ENCODE peak calls at places on chromosomes 7 and 10, in ten cellular contexts. Q is sigmoid colon, Y is lower leg skin, Z is prostate gland, I is IMR-90, O is HCT116, L is NB4, C is A549, P is Peyer's patch, F is H1. S is an unnamed sample.

GRCh38 chr7:96277921-96278320 is 44.0 kb downstream of the SLC25A13 start:
- DNase-seq in Q (no peak), Y (no peak), Z (no peak), I (no peak), O (no peak), L (no peak), C (no peak), P (no peak), F (no peak), S (no peak)

GRCh38 chr7:1691601-1692499 is 21.8 kb downstream of the ELFN1 start:
- DNase-seq in Q (peak; percentile 80), Y (peak; percentile 62), Z (peak; percentile 59), I (no peak), O (no peak), L (no peak), C (no peak), P (peak; percentile 27), F (no peak), S (peak; percentile 82)

GRCh38 chr10:1294748-1295147 is 238.6 kb downstream of the WDR37 start:
- DNase-seq in Q (no peak), Y (peak; percentile 49), Z (no peak), I (no peak), O (no peak), L (no peak), C (no peak), P (no peak), F (no peak), S (no peak)

GRCh38 chr7:770786-771185 is 43.7 kb upstream of the PRKAR1B start:
- DNase-seq in Q (no peak), Y (no peak), Z (no peak), I (no peak), O (no peak), L (no peak), C (no peak), P (no peak), F (no peak), S (no peak)

GRCh38 chr10:94440096-94440495 is 37.8 kb downstream of the TBC1D12 start:
- DNase-seq in Q (no peak), Y (no peak), Z (no peak), I (no peak), O (no peak), L (no peak), C (no peak), P (no peak), F (no peak), S (no peak)

GRCh38 chr7:106655703-106656498 is 5.1 kb downstream of the CCDC71L start:
- DNase-seq in Q (no peak), Y (no peak), Z (no peak), I (no peak), O (no peak), L (no peak), C (no peak), P (no peak), F (no peak), S (no peak)

GRCh38 chr10:18681366-18681765 is 22.1 kb downstream of the ARL5B start:
- DNase-seq in Q (no peak), Y (no peak), Z (no peak), I (peak; percentile 50), O (no peak), L (no peak), C (no peak), P (no peak), F (no peak), S (no peak)

GRCh38 chr7:83267141-83267631 is 104.5 kb upstream of the PCLO start:
- DNase-seq in Q (no peak), Y (no peak), Z (peak; percentile 32), I (no peak), O (no peak), L (no peak), C (no peak), P (no peak), F (no peak), S (no peak)

GRCh38 chr10:5684971-5685763 is 529 bp downstream of the TASOR2 start:
- DNase-seq in Q (peak; percentile 81), Y (peak; percentile 94), Z (peak; percentile 67), I (peak; percentile 75), O (peak; percentile 47), L (peak; percentile 75), C (peak; percentile 53), P (peak; percentile 86), F (no peak), S (peak; percentile 79)

GRCh38 chr10:58701398-58702135 is 188.9 kb downstream of the BICC1 start:
- DNase-seq in Q (no peak), Y (no peak), Z (no peak), I (peak; percentile 81), O (no peak), L (no peak), C (no peak), P (no peak), F (no peak), S (no peak)

GRCh38 chr7:149811831-149812490 is 26.2 kb upstream of the ZNF862 start:
- DNase-seq in Q (no peak), Y (no peak), Z (no peak), I (no peak), O (no peak), L (no peak), C (no peak), P (no peak), F (no peak), S (no peak)

GRCh38 chr10:118842826-118843624 is 88.3 kb upstream of the CACUL1 start:
- DNase-seq in Q (no peak), Y (peak; percentile 69), Z (no peak), I (no peak), O (no peak), L (peak; percentile 20), C (no peak), P (no peak), F (no peak), S (no peak)

GRCh38 chr10:22475857-22476600 is 130.7 kb downstream of the SPAG6 start:
- DNase-seq in Q (no peak), Y (no peak), Z (no peak), I (no peak), O (no peak), L (peak; percentile 14), C (no peak), P (no peak), F (no peak), S (no peak)

GRCh38 chr10:79298403-79299244 is 48.6 kb upstream of the PPIF start:
- DNase-seq in Q (peak; percentile 86), Y (no peak), Z (no peak), I (peak; percentile 99), O (peak; percentile 53), L (peak; percentile 90), C (peak; percentile 87), P (peak; percentile 88), F (no peak), S (no peak)

GRCh38 chr10:132359305-132360040 is 27.5 kb downstream of the LRRC27 start:
- DNase-seq in Q (peak; percentile 53), Y (no peak), Z (no peak), I (no peak), O (no peak), L (no peak), C (no peak), P (peak; percentile 40), F (no peak), S (no peak)
- TF ChIP-seq CTCF in Q (no peak), Y (no peak), Z (no peak), I (no peak), O (no peak), L (no peak), C (no peak), P (no peak), F (peak; percentile 17), S (peak; percentile 15)

DNA sequence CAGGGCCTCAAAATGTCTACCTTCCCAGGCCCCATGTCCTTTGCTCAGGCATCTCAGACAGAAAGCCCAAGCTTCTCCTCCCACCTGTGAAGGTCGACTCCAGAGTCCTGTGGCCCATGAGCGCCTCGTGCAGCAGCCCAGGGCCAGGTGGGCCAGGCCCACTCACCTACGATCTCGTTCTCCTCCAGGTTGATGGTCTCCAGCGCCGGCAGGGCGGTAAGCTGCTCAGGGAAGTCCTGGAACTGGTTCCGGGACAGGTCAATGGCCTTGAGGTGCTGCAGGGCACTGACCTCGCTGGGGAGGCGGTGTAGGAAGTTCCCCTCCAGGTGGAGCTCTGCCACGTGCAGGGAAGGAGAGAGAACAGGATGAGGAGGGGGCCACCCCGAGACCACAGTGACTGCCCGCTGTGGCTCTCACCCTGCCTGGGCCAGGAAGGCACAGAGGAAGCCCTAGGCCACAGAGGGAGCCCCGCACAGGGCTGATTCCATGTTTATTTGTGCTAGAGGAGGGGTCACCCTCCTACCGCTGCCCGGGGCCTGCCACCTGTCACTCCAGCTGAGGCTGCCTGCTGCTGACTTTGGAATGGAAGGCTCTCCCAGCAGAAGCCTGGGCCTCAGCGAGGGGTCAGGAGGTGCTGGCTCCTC is 40.0 kb upstream of the NPFFR1 start:
- DNase-seq in Q (peak; percentile 65), Y (no peak), Z (no peak), I (no peak), O (no peak), L (no peak), C (no peak), P (no peak), F (no peak), S (no peak)
- TF ChIP-seq POLR2A in Q (no peak), Y (no peak), Z (no peak), I (no peak), O (no peak), L (no peak), C (no peak), P (no peak), F (no peak), S (no peak)

GRCh38 chr10:70331486-70332268 is 47.9 kb upstream of the NPFFR1 start:
- DNase-seq in Q (peak; percentile 68), Y (no peak), Z (peak; percentile 19), I (peak; percentile 93), O (peak; percentile 96), L (peak; percentile 99), C (peak; percentile 62), P (peak; percentile 75), F (no peak), S (peak; percentile 76)
- H3K4me3 ChIP-seq in Q (no peak overlapping the region), Y (no peak overlapping the region), Z (no peak overlapping the region), I (no peak overlapping the region), O (no peak overlapping the region), L (no peak overlapping the region), C (no peak overlapping the region), P (no peak overlapping the region), F (no peak overlapping the region), S (no peak overlapping the region)

GRCh38 chr10:122163182-122164027 is 107.7 kb upstream of the BTBD16 start:
- DNase-seq in Q (no peak), Y (no peak), Z (no peak), I (peak; percentile 52), O (no peak), L (peak; percentile 34), C (no peak), P (no peak), F (peak; percentile 84), S (no peak)

GRCh38 chr10:122164028-122164601 is 107.0 kb upstream of the BTBD16 start:
- DNase-seq in Q (no peak), Y (no peak), Z (no peak), I (no peak), O (no peak), L (no peak), C (no peak), P (no peak), F (no peak), S (no peak)

GRCh38 chr10:122164815-122165491 is 106.1 kb upstream of the BTBD16 start:
- DNase-seq in Q (no peak), Y (no peak), Z (no peak), I (no peak), O (no peak), L (no peak), C (no peak), P (no peak), F (no peak), S (no peak)

GRCh38 chr10:122161795-122162194 is 109.3 kb upstream of the BTBD16 start:
- DNase-seq in Q (no peak), Y (no peak), Z (no peak), I (no peak), O (no peak), L (no peak), C (no peak), P (no peak), F (no peak), S (no peak)

GRCh38 chr10:122162566-122163181 is 108.4 kb upstream of the BTBD16 start:
- DNase-seq in Q (no peak), Y (no peak), Z (no peak), I (no peak), O (no peak), L (no peak), C (no peak), P (peak; percentile 54), F (no peak), S (no peak)
- TF ChIP-seq CTCF in Q (no peak), Y (no peak), Z (peak; percentile 28), I (no peak), O (no peak), L (no peak), C (no peak), P (peak; percentile 19), F (peak; percentile 47), S (no peak)